ENCODE peak calls at places on chromosomes 3 and 15, in four cellular contexts. One of them, this sample, is unnamed.

GRCh38 chr3:98798820-98799219 is 35.7 kb downstream of the ST3GAL6 start:
- DNase-seq in GM12891: no peak
- DNase-seq in suprapubic skin: no peak
- DNase-seq in A549: no peak
- DNase-seq in this sample: no peak

GRCh38 chr3:129573493-129573892 is 30.5 kb downstream of the H1-8 start:
- DNase-seq in GM12891: no peak
- DNase-seq in suprapubic skin: no peak
- DNase-seq in A549: no peak
- DNase-seq in this sample: no peak

GRCh38 chr3:3545360-3545759 is 253.9 kb upstream of the LRRN1 start:
- DNase-seq in GM12891: no peak
- DNase-seq in suprapubic skin: no peak
- DNase-seq in A549: no peak
- DNase-seq in this sample: no peak

GRCh38 chr15:74541494-74542191 is 623 bp downstream of the ARID3B start:
- DNase-seq in GM12891: peak
- DNase-seq in suprapubic skin: peak
- DNase-seq in A549: no peak
- DNase-seq in this sample: peak

GRCh38 chr15:63818191-63818590 is 15.6 kb downstream of the HERC1 start:
- DNase-seq in GM12891: no peak
- DNase-seq in suprapubic skin: no peak
- DNase-seq in A549: no peak
- DNase-seq in this sample: peak

GRCh38 chr15:25176616-25176923 is 221.8 kb downstream of the SNRPN start:
- DNase-seq in GM12891: no peak
- DNase-seq in suprapubic skin: peak
- DNase-seq in A549: no peak
- DNase-seq in this sample: no peak

GRCh38 chr3:35624698-35625097 is 14.6 kb upstream of the ARPP21 start:
- DNase-seq in GM12891: no peak
- DNase-seq in suprapubic skin: no peak
- DNase-seq in A549: no peak
- DNase-seq in this sample: no peak

GRCh38 chr3:74602471-74602870 is 12.0 kb downstream of the CNTN3 start:
- DNase-seq in GM12891: no peak
- DNase-seq in suprapubic skin: no peak
- DNase-seq in A549: no peak
- DNase-seq in this sample: no peak

GRCh38 chr15:59150185-59150584 is 45.2 kb downstream of the CCNB2 start:
- DNase-seq in GM12891: no peak
- DNase-seq in suprapubic skin: no peak
- DNase-seq in A549: no peak
- DNase-seq in this sample: no peak

GRCh38 chr15:80871801-80872327 is 92.7 kb downstream of the CEMIP start:
- DNase-seq in GM12891: no peak
- DNase-seq in suprapubic skin: no peak
- DNase-seq in A549: no peak
- DNase-seq in this sample: no peak

GRCh38 chr15:38555686-38556334 is 8.8 kb downstream of the RASGRP1 start:
- DNase-seq in GM12891: no peak
- DNase-seq in suprapubic skin: no peak
- DNase-seq in A549: no peak
- DNase-seq in this sample: no peak

GRCh38 chr3:8500208-8500961 is 1.2 kb upstream of the LMCD1 start:
- DNase-seq in GM12891: no peak
- DNase-seq in suprapubic skin: no peak
- DNase-seq in A549: no peak
- DNase-seq in this sample: no peak

GRCh38 chr3:70108072-70108471 is 108.5 kb downstream of the SAMMSON start:
- DNase-seq in GM12891: no peak
- DNase-seq in suprapubic skin: no peak
- DNase-seq in A549: no peak
- DNase-seq in this sample: peak

GRCh38 chr15:31342381-31342780 is 15.7 kb downstream of the KLF13 start:
- DNase-seq in GM12891: no peak
- DNase-seq in suprapubic skin: no peak
- DNase-seq in A549: no peak
- DNase-seq in this sample: no peak

GRCh38 chr3:30156586-30157498 is 449.6 kb upstream of the TGFBR2 start:
- DNase-seq in GM12891: no peak
- DNase-seq in suprapubic skin: no peak
- DNase-seq in A549: no peak
- DNase-seq in this sample: no peak

GRCh38 chr3:33722186-33722585 is 4.1 kb upstream of the CLASP2 start:
- DNase-seq in GM12891: no peak
- DNase-seq in suprapubic skin: no peak
- DNase-seq in A549: no peak
- DNase-seq in this sample: no peak

GRCh38 chr3:174060431-174060830 is 662.9 kb downstream of the NLGN1 start:
- DNase-seq in GM12891: no peak
- DNase-seq in suprapubic skin: no peak
- DNase-seq in A549: no peak
- DNase-seq in this sample: no peak

GRCh38 chr3:42572278-42572677 is 9.5 kb downstream of the SEC22C start:
- DNase-seq in GM12891: no peak
- DNase-seq in suprapubic skin: no peak
- DNase-seq in A549: peak
- DNase-seq in this sample: peak

GRCh38 chr3:160641675-160642330 is 35.2 kb upstream of the ARL14 start:
- DNase-seq in GM12891: no peak
- DNase-seq in suprapubic skin: no peak
- DNase-seq in A549: no peak
- DNase-seq in this sample: no peak

GRCh38 chr3:138740057-138740456 is 94.7 kb downstream of the PIK3CB start:
- DNase-seq in GM12891: no peak
- DNase-seq in suprapubic skin: no peak
- DNase-seq in A549: no peak
- DNase-seq in this sample: no peak

GRCh38 chr15:75640483-75641175 is 605 bp upstream of the IMP3 start:
- DNase-seq in GM12891: no peak
- DNase-seq in suprapubic skin: peak
- DNase-seq in A549: peak
- DNase-seq in this sample: peak

GRCh38 chr15:75636026-75636425 is 4.0 kb downstream of the IMP3 start:
- DNase-seq in GM12891: no peak
- DNase-seq in suprapubic skin: no peak
- DNase-seq in A549: no peak
- DNase-seq in this sample: no peak

GRCh38 chr15:75639709-75640482 is at the start of gene IMP3:
- DNase-seq in GM12891: peak
- DNase-seq in suprapubic skin: peak
- DNase-seq in A549: peak
- DNase-seq in this sample: peak

GRCh38 chr15:75639191-75639708 is 774 bp downstream of the IMP3 start:
- DNase-seq in GM12891: no peak
- DNase-seq in suprapubic skin: no peak
- DNase-seq in A549: no peak
- DNase-seq in this sample: peak

GRCh38 chr15:75637245-75638009 is 2.6 kb downstream of the IMP3 start:
- DNase-seq in GM12891: no peak
- DNase-seq in suprapubic skin: no peak
- DNase-seq in A549: no peak
- DNase-seq in this sample: no peak
- TF ChIP-seq POLR2A in GM12891: peak
- TF ChIP-seq POLR2A in suprapubic skin: no peak
- TF ChIP-seq POLR2A in A549: no peak
- TF ChIP-seq POLR2A in this sample: no peak

GRCh38 chr3:196159526-196159925 is 51.7 kb downstream of the ZDHHC19 start:
- DNase-seq in GM12891: no peak
- DNase-seq in suprapubic skin: no peak
- DNase-seq in A549: no peak
- DNase-seq in this sample: no peak

GRCh38 chr3:196163687-196164493 is 47.3 kb downstream of the ZDHHC19 start:
- DNase-seq in GM12891: no peak
- DNase-seq in suprapubic skin: no peak
- DNase-seq in A549: no peak
- DNase-seq in this sample: no peak

GRCh38 chr3:196162679-196163078 is 48.5 kb downstream of the ZDHHC19 start:
- DNase-seq in GM12891: no peak
- DNase-seq in suprapubic skin: no peak
- DNase-seq in A549: no peak
- DNase-seq in this sample: no peak

GRCh38 chr3:196163212-196163611 is 48.0 kb downstream of the ZDHHC19 start:
- DNase-seq in GM12891: no peak
- DNase-seq in suprapubic skin: no peak
- DNase-seq in A549: no peak
- DNase-seq in this sample: no peak

GRCh38 chr3:196159952-196160804 is 51.0 kb downstream of the ZDHHC19 start:
- DNase-seq in GM12891: peak
- DNase-seq in suprapubic skin: no peak
- DNase-seq in A549: no peak
- DNase-seq in this sample: peak
- TF ChIP-seq POLR2A in GM12891: no peak
- TF ChIP-seq POLR2A in suprapubic skin: no peak
- TF ChIP-seq POLR2A in A549: no peak
- TF ChIP-seq POLR2A in this sample: no peak

DNA sequence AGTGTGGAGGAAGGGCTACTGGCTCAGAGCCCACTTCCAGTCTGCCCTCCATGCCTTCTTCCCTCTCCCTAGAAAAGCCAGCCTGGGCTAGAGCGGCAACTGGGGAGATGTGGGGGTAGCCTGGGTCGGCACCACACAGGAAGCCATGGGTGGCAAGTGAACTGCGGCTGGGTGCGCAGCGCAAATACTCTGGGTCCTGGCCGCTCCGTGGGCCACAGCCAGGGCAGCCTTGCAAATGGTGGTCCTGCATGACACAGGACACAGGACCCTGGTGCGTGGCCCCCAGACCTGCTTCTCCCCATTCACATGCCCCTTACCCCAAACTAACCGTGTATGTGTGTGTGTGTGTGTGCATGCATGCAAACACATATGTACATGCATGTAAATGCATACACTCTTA is 25.7 kb downstream of the PRKCD start:
- DNase-seq in GM12891: no peak
- DNase-seq in suprapubic skin: no peak
- DNase-seq in A549: no peak
- DNase-seq in this sample: no peak
- TF ChIP-seq POLR2A in GM12891: no peak
- TF ChIP-seq POLR2A in suprapubic skin: no peak
- TF ChIP-seq POLR2A in A549: no peak
- TF ChIP-seq POLR2A in this sample: no peak

GRCh38 chr15:60536951-60537350 is 58.0 kb upstream of the ICE2 start:
- DNase-seq in GM12891: no peak
- DNase-seq in suprapubic skin: no peak
- DNase-seq in A549: no peak
- DNase-seq in this sample: no peak
- TF ChIP-seq POLR2A in GM12891: no peak
- TF ChIP-seq POLR2A in suprapubic skin: no peak
- TF ChIP-seq POLR2A in A549: no peak
- TF ChIP-seq POLR2A in this sample: no peak

DNA sequence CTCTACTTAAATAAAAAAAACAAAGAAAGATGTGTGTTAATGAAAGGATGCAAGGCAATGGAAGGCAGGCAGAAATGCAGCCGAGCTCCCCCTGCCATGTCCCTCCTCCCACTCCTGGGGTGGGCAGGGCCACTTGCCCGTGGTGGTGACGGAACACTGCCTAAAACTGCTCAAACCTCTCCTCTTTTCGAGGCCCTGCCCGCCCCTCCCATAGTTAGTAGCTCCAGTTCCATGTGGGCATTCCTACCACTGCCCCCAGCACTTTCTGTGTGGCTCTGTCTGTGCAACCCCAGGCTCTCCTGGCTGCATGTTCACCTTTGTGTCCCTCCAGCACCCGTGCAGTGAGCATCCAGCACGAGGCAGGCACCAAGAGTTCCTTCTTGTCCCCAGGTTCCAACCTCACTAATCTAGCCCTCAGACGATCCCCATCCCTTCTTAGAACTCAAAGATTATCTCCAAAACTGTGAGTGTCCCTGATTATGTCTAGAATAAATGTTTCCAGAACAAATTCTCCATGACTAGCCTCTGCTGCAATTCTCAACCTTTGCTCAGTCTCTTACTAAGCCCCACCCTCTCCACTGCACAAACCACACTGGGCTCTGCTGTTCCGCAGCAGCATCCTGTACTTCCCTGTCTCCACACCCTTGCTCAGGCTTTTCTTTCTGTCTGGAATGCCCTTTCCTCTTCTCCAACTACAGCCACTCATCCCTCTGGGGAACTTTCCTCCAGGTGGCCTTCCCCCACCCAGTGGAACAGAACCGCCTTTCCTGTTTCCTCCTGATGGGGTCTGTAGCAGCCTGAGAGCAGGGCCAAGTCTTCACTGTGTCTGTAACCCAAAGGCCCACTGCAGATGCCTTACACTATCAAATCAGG is 32.6 kb upstream of the SPTBN5 start:
- DNase-seq in GM12891: no peak
- DNase-seq in suprapubic skin: no peak
- DNase-seq in A549: no peak
- DNase-seq in this sample: no peak
- TF ChIP-seq POLR2A in GM12891: no peak
- TF ChIP-seq POLR2A in suprapubic skin: no peak
- TF ChIP-seq POLR2A in A549: no peak
- TF ChIP-seq POLR2A in this sample: no peak

DNA sequence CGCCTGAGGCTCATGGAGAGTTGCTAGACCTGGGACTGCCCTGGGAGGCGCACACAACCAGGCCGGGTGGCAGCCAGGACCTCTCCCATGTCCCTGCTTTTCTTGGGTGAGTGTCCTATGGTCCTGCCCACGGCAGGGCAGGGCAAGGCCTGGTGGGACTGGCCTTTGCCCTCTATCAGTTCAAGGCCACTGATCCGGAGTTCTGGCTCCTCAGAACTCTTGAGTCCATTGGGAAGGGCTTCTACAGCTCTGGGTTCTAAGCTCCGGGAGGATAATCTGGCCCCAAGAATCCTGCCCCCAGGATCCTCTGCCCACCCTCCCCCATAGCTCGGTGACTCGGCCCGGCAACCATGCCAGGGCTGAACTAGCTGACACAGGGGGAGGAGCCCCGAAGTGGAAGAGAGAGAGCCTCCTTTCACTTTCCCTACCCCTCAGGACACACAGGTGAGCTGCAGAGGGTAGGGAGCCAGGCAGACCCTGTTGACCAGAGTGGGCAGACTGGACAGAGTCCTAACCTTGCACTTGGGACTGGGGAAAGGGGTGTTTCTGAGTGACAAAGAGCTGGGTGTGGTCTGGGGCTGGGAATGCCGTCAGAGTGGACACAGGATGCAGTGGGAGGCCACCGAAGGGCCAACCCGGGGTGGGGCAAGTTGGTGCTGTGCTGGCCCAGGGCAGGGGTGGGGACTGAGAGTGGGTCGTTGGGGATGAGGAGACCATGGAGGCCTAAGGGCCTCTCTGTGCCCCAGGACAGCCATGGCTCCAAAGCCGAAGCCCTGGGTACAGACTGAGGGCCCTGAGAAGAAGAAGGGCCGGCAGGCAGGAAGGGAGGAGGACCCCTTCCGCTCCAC is 664 bp downstream of the PARP3 start:
- DNase-seq in GM12891: peak
- DNase-seq in suprapubic skin: peak
- DNase-seq in A549: peak
- DNase-seq in this sample: peak
- TF ChIP-seq POLR2A in GM12891: peak
- TF ChIP-seq POLR2A in suprapubic skin: no peak
- TF ChIP-seq POLR2A in A549: peak
- TF ChIP-seq POLR2A in this sample: no peak

GRCh38 chr15:67183443-67184169 is 70.9 kb downstream of the AAGAB start:
- DNase-seq in GM12891: no peak
- DNase-seq in suprapubic skin: no peak
- DNase-seq in A549: no peak
- DNase-seq in this sample: no peak
- TF ChIP-seq POLR2A in GM12891: no peak
- TF ChIP-seq POLR2A in suprapubic skin: no peak
- TF ChIP-seq POLR2A in A549: no peak
- TF ChIP-seq POLR2A in this sample: no peak